ENCODE peak calls at places on chromosomes 1 and 21, in four cellular contexts. X is spleen, R is stomach, N is breast epithelium. I is an unnamed sample.
A peak's percentile ranks its signal among the peaks of the same experiment; 100 is the strongest.

GRCh38 chr1:214551052-214551435 is 358 bp downstream of the PTPN14 start:
- DNase-seq in X (peak; percentile 75), R (peak; percentile 62), N (peak; percentile 66), I (peak; percentile 31)

GRCh38 chr1:30413111-30413440 is 310.3 kb downstream of the MATN1 start:
- DNase-seq in X (no peak), R (peak; percentile 2), N (peak; percentile 15), I (no peak)

GRCh38 chr1:116556289-116557006 is 14.4 kb downstream of the CD58 start:
- DNase-seq in X (no peak), R (peak; percentile 68), N (no peak), I (peak; percentile 40)

GRCh38 chr1:154784924-154785531 is 85.1 kb downstream of the KCNN3 start:
- DNase-seq in X (peak; percentile 48), R (peak; percentile 56), N (no peak), I (no peak)

GRCh38 chr21:42548687-42549406 is 35.2 kb downstream of the SLC37A1 start:
- DNase-seq in X (peak; percentile 50), R (no peak), N (peak; percentile 43), I (no peak)

GRCh38 chr1:248627971-248628844 is 6.7 kb downstream of the OR2T11 start:
- DNase-seq in X (no peak), R (no peak), N (no peak), I (no peak)

GRCh38 chr1:167489581-167490340 is 28.6 kb downstream of the CD247 start:
- DNase-seq in X (no peak), R (no peak), N (no peak), I (no peak)

GRCh38 chr1:23793018-23793781 is 2.3 kb downstream of the LYPLA2 start:
- DNase-seq in X (peak; percentile 79), R (peak; percentile 89), N (peak; percentile 70), I (peak; percentile 50)

GRCh38 chr1:56525463-56526155 is 53.8 kb downstream of the PLPP3 start:
- DNase-seq in X (peak; percentile 86), R (peak; percentile 36), N (no peak), I (no peak)

GRCh38 chr21:14526816-14527689 is 19.1 kb downstream of the SAMSN1 start:
- DNase-seq in X (no peak), R (no peak), N (no peak), I (no peak)

GRCh38 chr1:75693551-75693950 is 31.0 kb upstream of the ACADM start:
- DNase-seq in X (no peak), R (no peak), N (no peak), I (no peak)

GRCh38 chr1:11918779-11919519 is 7.3 kb downstream of the KIAA2013 start:
- DNase-seq in X (no peak), R (no peak), N (peak; percentile 56), I (peak; percentile 62)

GRCh38 chr1:182735343-182735742 is 51.0 kb upstream of the RGS8 start:
- DNase-seq in X (no peak), R (no peak), N (no peak), I (no peak)

GRCh38 chr21:42258150-42258884 is 39.4 kb downstream of the ABCG1 start:
- DNase-seq in X (peak; percentile 93), R (peak; percentile 79), N (no peak), I (peak; percentile 30)

GRCh38 chr1:197614916-197615692 is 160.2 kb downstream of the DENND1B start:
- DNase-seq in X (no peak), R (peak; percentile 25), N (no peak), I (no peak)

GRCh38 chr1:14707774-14708450 is 109.4 kb downstream of the KAZN start:
- DNase-seq in X (no peak), R (no peak), N (no peak), I (no peak)

DNA sequence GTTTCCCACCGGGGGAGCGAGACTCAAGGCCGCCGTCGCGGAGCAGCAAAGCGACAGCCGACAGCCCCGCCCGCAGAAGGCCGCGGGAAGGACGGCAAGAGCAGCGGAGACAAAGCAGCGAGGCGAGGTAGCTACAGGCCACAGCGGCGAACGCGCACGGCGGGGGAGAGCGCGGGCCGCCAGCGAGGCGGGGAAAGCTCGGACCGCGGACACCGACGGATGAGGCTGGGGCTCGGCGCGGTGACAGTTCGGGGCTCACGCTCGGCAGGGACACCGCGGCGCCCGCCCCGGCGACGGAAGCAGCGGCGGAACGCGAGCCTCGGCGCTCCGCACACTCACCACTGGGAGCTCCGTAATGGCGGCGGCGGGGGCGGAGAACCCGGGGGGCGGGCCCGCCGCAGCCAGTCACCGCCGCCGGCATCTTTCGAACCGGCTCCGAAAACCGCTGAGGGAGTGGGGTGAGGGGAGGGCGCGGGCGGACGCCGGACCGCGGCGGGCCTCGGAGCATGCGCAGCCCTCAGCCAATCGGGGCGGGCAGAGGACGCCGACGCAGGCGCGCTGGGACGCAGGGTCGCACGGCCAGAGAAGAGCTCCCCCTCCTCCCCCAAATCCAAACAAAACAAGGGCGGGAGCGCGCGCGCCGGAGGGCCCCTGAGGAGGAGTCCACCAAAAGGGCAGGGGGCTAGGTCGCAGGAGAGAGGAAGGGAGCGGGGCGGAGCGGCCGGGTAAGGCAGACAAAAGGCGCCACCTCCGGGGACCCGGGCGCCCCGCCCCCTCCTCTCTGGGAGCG is 602 bp downstream of the HP1BP3 start:
- DNase-seq in X (peak; percentile 98), R (peak; percentile 95), N (peak; percentile 91), I (peak; percentile 93)
- TF ChIP-seq POLR2A in X (no peak), R (no peak), N (peak; percentile 15), I (peak; percentile 84)

GRCh38 chr1:103546496-103546895 is 21.0 kb downstream of the RNPC3 start:
- DNase-seq in X (no peak), R (no peak), N (no peak), I (no peak)
- TF ChIP-seq POLR2AphosphoS5 in X (no peak), R (no peak), N (no peak), I (no peak)

GRCh38 chr1:114195819-114196218 is 42.1 kb upstream of the SYT6 start:
- DNase-seq in X (no peak), R (no peak), N (no peak), I (no peak)
- H3K36me3 ChIP-seq in X (no peaks in the 10 kb centered on the region), R (no peaks in the 10 kb centered on the region), N (no peaks in the 10 kb centered on the region), I (no peaks in the 10 kb centered on the region)

GRCh38 chr1:184882649-184883303 is 91.5 kb downstream of the NIBAN1 start:
- DNase-seq in X (no peak), R (peak; percentile 35), N (no peak), I (peak; percentile 68)

GRCh38 chr1:184879876-184880275 is 94.4 kb downstream of the NIBAN1 start:
- DNase-seq in X (no peak), R (no peak), N (no peak), I (no peak)

GRCh38 chr1:184878602-184879001 is 95.7 kb downstream of the NIBAN1 start:
- DNase-seq in X (no peak), R (no peak), N (no peak), I (no peak)

GRCh38 chr1:184883304-184883815 is 90.9 kb downstream of the NIBAN1 start:
- DNase-seq in X (no peak), R (no peak), N (no peak), I (no peak)

GRCh38 chr1:184881941-184882648 is 92.2 kb downstream of the NIBAN1 start:
- DNase-seq in X (no peak), R (no peak), N (no peak), I (no peak)
- TF ChIP-seq POLR2A in X (no peak), R (no peak), N (no peak), I (no peak)

DNA sequence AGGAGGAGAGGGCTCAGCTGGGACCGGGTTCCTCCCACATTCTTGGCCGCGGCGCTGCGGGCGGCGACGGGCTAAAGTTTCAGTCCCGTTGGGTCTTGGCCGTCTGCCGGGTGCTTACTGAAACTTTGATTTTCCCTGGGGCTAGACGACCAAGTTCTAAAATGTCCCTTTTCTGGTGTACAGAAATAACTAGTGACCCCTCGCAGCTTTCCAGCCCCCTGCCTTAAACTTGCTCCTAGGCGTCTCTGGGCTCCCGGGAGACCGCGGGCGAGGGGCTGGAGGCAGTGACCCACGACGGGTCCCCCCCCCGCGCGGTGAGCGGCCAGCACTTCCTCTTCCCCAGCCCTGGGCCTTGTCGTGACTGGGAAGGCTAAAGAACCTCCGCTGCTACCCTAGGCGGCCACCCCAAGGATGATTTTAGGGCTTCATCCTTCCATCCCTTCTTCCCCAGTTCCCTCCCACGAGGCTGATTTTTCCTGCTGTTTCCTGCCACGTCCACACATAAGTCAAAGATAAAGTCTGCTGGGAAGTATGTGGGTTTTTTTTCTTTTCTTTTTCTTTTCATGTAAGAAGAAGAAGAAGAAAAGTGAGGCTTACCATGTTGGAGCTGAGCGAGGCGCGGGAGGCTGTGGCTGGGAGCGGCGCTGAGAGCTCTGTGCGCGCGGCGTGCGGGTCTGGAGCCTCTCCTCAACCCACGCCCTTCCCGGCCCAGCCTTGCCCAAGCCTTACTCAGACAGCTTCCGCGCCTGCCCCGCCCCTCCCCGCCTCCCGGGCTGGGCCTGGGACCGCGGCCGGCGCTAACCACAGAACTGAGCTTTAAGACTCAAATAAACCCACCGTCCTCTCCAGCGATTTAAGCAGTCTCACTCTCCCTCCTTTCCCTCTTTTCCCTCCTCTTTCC is at the start of gene S100A11:
- DNase-seq in X (peak; percentile 97), R (peak; percentile 93), N (peak; percentile 92), I (peak; percentile 92)
- TF ChIP-seq POLR2AphosphoS5 in X (peak; percentile 96), R (peak; percentile 68), N (peak; percentile 86), I (peak; percentile 86)

DNA sequence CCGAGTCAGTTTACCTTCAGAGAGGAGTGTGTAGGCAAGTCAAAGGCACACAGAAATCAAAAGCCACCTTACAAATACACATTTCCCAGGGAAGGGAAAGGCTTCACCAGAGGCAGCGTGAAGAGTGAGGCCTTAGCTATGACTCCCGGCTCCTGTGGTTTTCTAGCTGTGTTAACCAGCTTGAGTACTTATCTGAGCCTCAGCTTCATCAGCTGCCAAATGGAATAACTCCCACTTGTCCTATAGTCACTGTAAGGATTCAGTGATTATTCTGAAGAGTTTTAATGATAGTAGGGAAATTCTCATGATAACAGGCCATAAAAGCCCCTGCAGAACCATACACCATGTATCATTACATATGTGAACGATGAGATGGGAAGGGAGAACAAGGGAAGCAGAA is 63.5 kb downstream of the SLC66A1 start:
- DNase-seq in X (no peak), R (no peak), N (no peak), I (no peak)
- H3K36me3 ChIP-seq in X (peaks cover 99% of the 10 kb centered on the region), R (peaks cover 95% of the 10 kb centered on the region), N (no peaks in the 10 kb centered on the region), I (peaks cover 4% of the 10 kb centered on the region)